ENCODE peak calls at places on chromosomes 4 and X, in ten cellular contexts. Y, O, D, R, P, U, I, B, F and L are unnamed samples. For H3K4me1, the result is how much of the 10 kb centered on the place peaks cover.

GRCh38 chr4:90025248-90025647 is 101.9 kb upstream of the CCSER1 start:
- DNase-seq in B (peak), O (no peak), D (no peak), R (no peak), P (no peak), F (no peak), I (no peak), Y (no peak), U (peak), L (no peak)

GRCh38 chr4:43251760-43252317 is 359.3 kb downstream of the GRXCR1 start:
- DNase-seq in B (no peak), O (no peak), U (no peak), R (no peak), P (no peak), I (no peak), F (no peak), D (no peak), Y (no peak), L (no peak)

GRCh38 chr4:159446266-159446976 is 343.5 kb downstream of the RAPGEF2 start:
- DNase-seq in D (no peak), Y (peak), R (no peak), I (no peak), O (no peak), U (peak), P (peak), F (no peak), B (peak), L (peak)

GRCh38 chr4:55980725-55981124 is 32.0 kb downstream of the CEP135 start:
- DNase-seq in D (no peak), Y (no peak), U (no peak), O (no peak), R (no peak), B (no peak), I (no peak), P (no peak), F (no peak), L (no peak)

GRCh38 chrX:12930150-12930549 is 23.7 kb downstream of the TLR8 start:
- DNase-seq in Y (no peak), B (no peak), R (no peak), D (no peak), F (no peak), I (no peak), O (no peak), P (no peak), U (no peak), L (no peak)

GRCh38 chr4:14196141-14196540 is 568.6 kb upstream of the BOD1L1 start:
- DNase-seq in B (no peak), I (no peak), O (peak), U (peak), R (peak), Y (no peak), P (peak), D (no peak), F (no peak), L (peak)

GRCh38 chr4:104015680-104016079 is 295.9 kb upstream of the TACR3 start:
- DNase-seq in P (no peak), R (no peak), B (peak), D (no peak), U (peak), Y (no peak), F (no peak), I (no peak), O (no peak), L (peak)

GRCh38 chrX:108397627-108398392 is 40.4 kb downstream of the COL4A6 start:
- DNase-seq in I (no peak), O (no peak), D (no peak), B (no peak), F (no peak), U (peak), R (no peak), P (no peak), Y (no peak), L (no peak)

GRCh38 chr4:117164338-117164737 is 79.0 kb upstream of the TRAM1L1 start:
- DNase-seq in R (no peak), B (peak), I (no peak), Y (no peak), O (no peak), D (no peak), U (no peak), F (no peak), P (no peak), L (no peak)

GRCh38 chr4:40662962-40663604 is 33.4 kb upstream of the RBM47 start:
- DNase-seq in Y (no peak), P (no peak), O (no peak), I (no peak), F (no peak), U (peak), B (no peak), D (no peak), R (no peak), L (no peak)

GRCh38 chrX:12950851-12951589 is 23.9 kb upstream of the TMSB4X start:
- DNase-seq in I (peak), Y (no peak), R (no peak), B (no peak), O (no peak), U (peak), P (peak), F (no peak), D (peak), L (no peak)

GRCh38 chr4:31059753-31060522 is 339.8 kb downstream of the PCDH7 start:
- DNase-seq in D (no peak), F (no peak), Y (no peak), O (no peak), U (peak), P (no peak), R (no peak), I (no peak), B (peak), L (no peak)

GRCh38 chr4:185717018-185717726 is 94.8 kb downstream of the SORBS2 start:
- DNase-seq in U (no peak), P (no peak), Y (no peak), D (no peak), B (no peak), O (no peak), R (no peak), I (no peak), F (no peak), L (no peak)

GRCh38 chr4:79025170-79025569 is 85.9 kb upstream of the PAQR3 start:
- DNase-seq in R (no peak), O (no peak), F (no peak), B (no peak), Y (no peak), D (no peak), U (no peak), P (no peak), I (no peak), L (no peak)

GRCh38 chrX:29797156-29797555 is 418.2 kb upstream of the MAGEB2 start:
- DNase-seq in I (no peak), U (no peak), P (no peak), O (no peak), B (no peak), F (no peak), Y (no peak), R (no peak), D (no peak), L (no peak)

GRCh38 chrX:29787666-29788065 is 427.7 kb upstream of the MAGEB2 start:
- DNase-seq in B (no peak), D (no peak), Y (no peak), O (no peak), R (no peak), U (no peak), P (no peak), I (no peak), F (no peak), L (no peak)

GRCh38 chrX:29788991-29789699 is 426.2 kb upstream of the MAGEB2 start:
- DNase-seq in R (no peak), B (no peak), O (no peak), P (no peak), I (no peak), D (no peak), F (no peak), U (no peak), Y (no peak), L (no peak)

DNA sequence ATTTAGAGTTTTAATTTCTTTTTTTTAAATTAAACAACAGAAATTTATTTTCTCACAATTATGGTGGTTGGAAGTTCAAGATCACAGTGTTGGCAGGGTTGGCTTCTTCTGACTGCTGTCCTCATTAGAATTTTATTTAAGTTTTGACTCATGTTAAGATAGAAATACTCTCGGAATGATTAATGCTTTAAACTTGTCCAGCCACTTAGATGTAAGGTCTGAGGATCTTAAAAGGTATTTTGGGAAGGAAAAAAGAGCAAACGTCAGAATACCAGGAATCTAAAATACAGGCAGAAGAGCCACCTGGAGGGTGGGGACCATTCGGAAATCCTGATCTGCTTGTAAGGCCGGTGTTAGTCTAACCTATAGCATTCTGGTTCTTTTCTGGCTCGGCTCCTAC is 423.0 kb upstream of the MAGEB2 start:
- DNase-seq in Y (no peak), R (no peak), P (no peak), F (no peak), O (no peak), I (no peak), B (no peak), D (no peak), U (no peak), L (no peak)
- H3K27ac ChIP-seq in Y (no peak), R (no peak), P (no peak), F (no peak), O (no peak), I (no peak), B (no peak), D (no peak), U (no peak), L (no peak)

GRCh38 chr4:65668201-65669007 is 1.9 kb downstream of the EPHA5 start:
- DNase-seq in Y (peak), I (no peak), D (no peak), P (no peak), F (peak), U (no peak), O (no peak), R (peak), B (no peak), L (no peak)
- H3K4me3 ChIP-seq in Y (peak), I (no peak), D (no peak), P (no peak), F (peak), U (peak), O (peak), R (peak), B (no peak), L (peak)

GRCh38 chr4:57100979-57101629 is 9.1 kb downstream of the IGFBP7 start:
- DNase-seq in P (no peak), O (no peak), D (no peak), I (no peak), F (no peak), Y (no peak), U (peak), B (no peak), R (no peak), L (no peak)

GRCh38 chr4:57102050-57102564 is 8.1 kb downstream of the IGFBP7 start:
- DNase-seq in B (no peak), P (peak), U (peak), D (no peak), F (peak), O (peak), R (peak), Y (peak), I (no peak), L (no peak)

GRCh38 chr4:57104706-57105560 is 5.3 kb downstream of the IGFBP7 start:
- DNase-seq in Y (no peak), D (no peak), R (no peak), O (no peak), P (no peak), F (no peak), U (peak), I (no peak), B (no peak), L (no peak)

GRCh38 chr4:57099363-57099762 is 10.8 kb downstream of the IGFBP7 start:
- DNase-seq in U (no peak), I (no peak), F (no peak), D (no peak), Y (no peak), R (no peak), O (no peak), P (no peak), B (no peak), L (no peak)

DNA sequence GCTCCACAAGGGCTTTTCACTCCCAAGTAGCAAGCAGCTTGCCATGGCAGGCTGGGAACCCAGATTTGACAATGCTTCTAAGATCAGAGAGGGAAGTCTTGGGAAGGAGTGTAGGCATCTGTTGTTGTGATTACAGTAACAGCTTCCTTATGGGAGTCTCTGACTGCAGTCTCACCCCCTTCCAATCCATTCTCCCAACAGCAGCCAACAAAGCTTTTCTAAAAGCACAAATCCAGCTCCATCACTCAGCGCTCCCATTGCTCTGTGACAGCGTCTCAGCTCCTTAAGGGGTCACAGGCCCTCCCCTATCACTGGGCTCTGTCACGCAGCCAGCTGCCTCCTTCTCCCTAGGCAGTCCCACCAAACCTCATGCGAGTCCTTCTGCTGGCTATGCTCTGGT is 7.1 kb downstream of the IGFBP7 start:
- DNase-seq in D (no peak), I (no peak), P (no peak), Y (peak), B (no peak), O (peak), U (peak), R (no peak), F (no peak), L (no peak)
- H3K4me1 ChIP-seq in D (under half), I (under half), P (under half), Y (half or more), B (under half), O (half or more), U (under half), R (under half), F (under half), L (under half)

DNA sequence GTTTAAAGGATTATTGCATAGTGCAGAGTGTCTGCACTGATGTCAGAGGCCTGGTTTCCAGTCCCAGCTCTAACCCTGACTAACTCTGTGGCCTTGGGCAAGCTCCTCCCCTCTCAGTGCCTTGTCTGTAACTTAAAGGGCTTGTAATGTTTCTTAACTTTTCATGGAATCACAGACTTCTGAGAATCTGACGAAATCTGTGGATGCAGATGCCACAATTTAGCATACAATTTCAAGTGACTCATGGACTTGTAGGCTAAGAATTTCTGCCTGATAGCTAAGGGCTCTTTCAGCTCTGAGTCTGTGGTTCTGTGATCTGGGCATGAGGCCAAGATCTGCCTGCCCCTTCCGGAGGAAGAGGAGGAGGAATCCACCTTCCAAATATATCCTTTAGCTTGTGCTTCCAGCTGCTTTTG is 236.9 kb downstream of the AR start:
- DNase-seq in P (peak), B (no peak), D (no peak), O (peak), U (peak), R (peak), I (no peak), F (peak), Y (peak), L (no peak)
- H3K27ac ChIP-seq in P (no peak), B (no peak), D (no peak), O (peak), U (peak), R (peak), I (no peak), F (peak), Y (peak), L (no peak)

DNA sequence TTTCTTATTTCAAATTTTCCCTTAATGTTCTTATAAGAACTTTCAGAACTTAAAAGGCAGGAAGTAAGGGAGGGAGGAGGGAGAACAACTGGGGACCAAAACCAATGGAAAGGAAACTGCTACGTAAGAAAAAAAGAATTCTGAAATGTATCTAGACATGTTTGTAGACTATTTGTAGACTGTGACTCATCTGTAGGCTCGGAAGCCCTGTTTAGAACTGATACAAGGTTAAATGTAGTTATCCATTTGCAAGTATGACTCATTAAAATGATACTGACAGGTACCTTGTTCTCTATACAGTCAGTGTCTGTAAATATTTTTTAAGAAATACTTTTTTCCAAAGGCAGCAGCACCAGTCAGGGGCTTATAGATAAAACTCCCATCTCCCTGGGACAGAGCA is 202.0 kb downstream of the DHX15 start:
- DNase-seq in B (no peak), Y (no peak), P (no peak), F (no peak), I (no peak), R (no peak), D (no peak), O (no peak), U (no peak), L (no peak)
- H3K4me3 ChIP-seq in B (no peak), Y (no peak), P (no peak), F (no peak), I (no peak), R (no peak), D (no peak), O (no peak), U (no peak), L (no peak)

GRCh38 chr4:157996061-157996460 is 176.8 kb downstream of the GASK1B start:
- DNase-seq in Y (no peak), P (no peak), D (no peak), F (no peak), U (no peak), B (no peak), O (no peak), R (no peak), I (no peak), L (no peak)
- H3K4me1 ChIP-seq in Y (under half), P (under half), D (under half), F (under half), U (under half), B (under half), O (under half), R (under half), I (under half), L (under half)

DNA sequence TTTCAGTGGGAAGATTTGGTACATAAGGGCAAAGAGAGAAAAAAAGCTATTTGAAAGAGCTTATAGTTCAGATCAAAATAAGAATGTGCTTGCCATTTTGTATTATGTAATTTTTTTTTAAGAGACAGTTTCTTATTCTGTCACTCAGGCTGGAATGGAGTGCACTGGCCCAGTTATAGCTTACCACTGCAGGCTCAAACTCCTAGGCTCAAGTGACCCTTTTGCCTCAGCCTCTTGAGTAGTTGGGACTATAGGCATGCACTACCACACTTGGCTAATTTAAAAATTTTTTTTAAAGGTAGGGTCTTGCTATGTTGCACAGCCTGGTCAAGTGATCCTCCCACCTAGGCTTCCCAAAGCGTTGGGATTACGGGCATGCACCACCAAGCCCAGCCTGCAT is 22.2 kb upstream of the USP53 start:
- DNase-seq in I (no peak), P (no peak), R (no peak), U (no peak), B (no peak), D (no peak), O (no peak), F (no peak), Y (no peak), L (no peak)
- H3K27ac ChIP-seq in I (no peak), P (no peak), R (no peak), U (no peak), B (no peak), D (no peak), O (peak), F (no peak), Y (no peak), L (no peak)

GRCh38 chr4:81600511-81601269 is 129.0 kb upstream of the RASGEF1B start:
- DNase-seq in U (no peak), R (peak), B (no peak), D (no peak), P (no peak), I (no peak), Y (peak), F (peak), O (peak), L (no peak)
- H3K4me3 ChIP-seq in U (no peak), R (no peak), B (no peak), D (no peak), P (no peak), I (no peak), Y (no peak), F (no peak), O (peak), L (no peak)

DNA sequence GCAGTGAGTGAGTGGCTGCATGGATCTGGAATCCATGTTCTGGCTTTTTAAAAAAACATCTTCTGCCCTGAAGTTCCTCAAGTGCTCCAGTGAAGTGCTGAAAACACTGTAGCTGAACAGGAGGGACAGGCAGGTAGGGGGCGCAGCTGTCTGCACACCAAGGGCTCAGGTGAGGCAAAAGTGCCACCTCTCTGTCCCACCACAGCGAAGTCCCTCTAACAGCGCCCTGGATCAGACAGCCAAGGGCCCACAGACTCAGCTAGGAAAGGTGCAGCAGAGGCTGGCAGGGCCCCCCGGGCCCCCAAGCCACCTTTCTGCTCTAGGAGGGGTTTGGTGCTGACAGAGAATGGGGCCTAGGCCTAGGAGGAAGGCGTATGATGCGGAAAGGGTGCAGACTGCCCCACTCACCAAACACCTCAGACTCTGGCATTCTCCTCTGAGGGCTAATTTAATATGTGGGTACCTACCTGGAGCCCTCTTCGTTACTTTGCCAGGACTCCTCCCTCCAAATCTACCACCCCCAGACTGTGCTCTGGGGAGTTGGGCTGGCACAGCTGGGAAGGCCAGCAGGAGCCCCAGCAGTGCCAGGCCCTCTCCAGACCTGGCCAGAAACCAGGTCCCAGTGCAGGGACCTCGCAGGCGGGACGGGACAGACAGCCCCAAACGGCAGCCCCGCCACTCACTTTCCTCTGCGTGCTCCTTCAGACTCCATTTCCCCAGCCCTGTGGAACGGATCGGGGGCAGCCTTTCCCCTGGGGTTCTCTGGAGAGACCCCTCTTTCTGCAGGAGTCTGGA is 73.7 kb downstream of the ENPP6 start:
- DNase-seq in D (no peak), B (no peak), R (no peak), I (no peak), P (no peak), Y (no peak), O (peak), U (no peak), F (no peak), L (no peak)
- H3K4me1 ChIP-seq in D (under half), B (under half), R (under half), I (under half), P (under half), Y (under half), O (under half), U (under half), F (under half), L (under half)